ENCODE peak calls at places on chromosomes 3 and 15, in six cellular contexts. S is MM.1S; V is stomach; J is foreskin fibroblast; D is stimulated activated CD8-positive, alpha-beta memory T cell treated with anti-CD3 and anti-CD28 coated beads, Interleukin-2, amount 100 ng/mL, for 1 hour; E is cardiac fibroblast. K is an unnamed sample.

GRCh38 chr3:17973559-17973906 is 231.1 kb upstream of the TBC1D5 start:
- DNase-seq in S (no peak), V (no peak), J (no peak), D (no peak), E (no peak), K (no peak)

GRCh38 chr3:14691239-14691638 is 16.3 kb downstream of the C3orf20 start:
- DNase-seq in S (peak; percentile 66), V (no peak), J (no peak), D (no peak), E (no peak), K (no peak)

GRCh38 chr3:10170915-10171478 is 6.3 kb downstream of the IRAK2 start:
- DNase-seq in S (no peak), V (no peak), J (no peak), D (no peak), E (no peak), K (no peak)

GRCh38 chr15:34470091-34470490 is 32.5 kb upstream of the GOLGA8A start:
- DNase-seq in S (no peak), V (no peak), J (no peak), D (no peak), E (no peak), K (peak; percentile 38)

GRCh38 chr15:79430901-79431635 is 1.1 kb upstream of the MINAR1 start:
- DNase-seq in S (no peak), V (no peak), J (no peak), D (no peak), E (peak; percentile 22), K (peak; percentile 5)

GRCh38 chr3:111112913-111113312 is 41.3 kb downstream of the NECTIN3 start:
- DNase-seq in S (no peak), V (no peak), J (peak; percentile 35), D (no peak), E (peak; percentile 72), K (peak; percentile 86)

GRCh38 chr3:140834266-140835037 is 107.2 kb upstream of the SLC25A36 start:
- DNase-seq in S (no peak), V (no peak), J (peak; percentile 4), D (no peak), E (peak; percentile 22), K (peak; percentile 85)

GRCh38 chr15:31974154-31974794 is 56.0 kb upstream of the CHRNA7 start:
- DNase-seq in S (no peak), V (no peak), J (no peak), D (no peak), E (no peak), K (no peak)

GRCh38 chr3:120450261-120450913 is 405 bp downstream of the FSTL1 start:
- DNase-seq in S (no peak), V (peak; percentile 31), J (peak; percentile 51), D (no peak), E (no peak), K (no peak)

GRCh38 chr3:187212705-187213104 is 15.4 kb downstream of the RTP1 start:
- DNase-seq in S (no peak), V (no peak), J (no peak), D (no peak), E (no peak), K (no peak)

GRCh38 chr15:75107905-75108838 is 84.8 kb downstream of the PPCDC start:
- DNase-seq in S (peak; percentile 69), V (peak; percentile 47), J (peak; percentile 90), D (peak; percentile 38), E (peak; percentile 97), K (peak; percentile 91)

GRCh38 chr3:37458162-37458895 is 283.9 kb upstream of the LRRFIP2 start:
- DNase-seq in S (no peak), V (no peak), J (no peak), D (no peak), E (no peak), K (no peak)

GRCh38 chr3:70832811-70833509 is 520.5 kb upstream of the MDFIC2 start:
- DNase-seq in S (no peak), V (no peak), J (peak; percentile 79), D (no peak), E (peak; percentile 81), K (peak; percentile 93)

GRCh38 chr15:85500729-85501128 is 120.3 kb downstream of the AKAP13 start:
- DNase-seq in S (no peak), V (no peak), J (peak; percentile 14), D (no peak), E (peak; percentile 34), K (peak; percentile 93)

GRCh38 chr3:168266335-168266734 is 170.6 kb upstream of the GOLIM4 start:
- DNase-seq in S (no peak), V (no peak), J (no peak), D (no peak), E (no peak), K (no peak)

GRCh38 chr3:145557405-145557804 is 603.6 kb downstream of the PLOD2 start:
- DNase-seq in S (no peak), V (no peak), J (peak; percentile 22), D (no peak), E (peak; percentile 9), K (peak; percentile 27)

GRCh38 chr15:50543556-50543955 is 2.9 kb downstream of the USP50 start:
- DNase-seq in S (no peak), V (no peak), J (no peak), D (no peak), E (peak; percentile 31), K (no peak)

GRCh38 chr3:468172-468571 is 271.6 kb downstream of the CHL1 start:
- DNase-seq in S (no peak), V (no peak), J (no peak), D (no peak), E (peak; percentile 5), K (no peak)

GRCh38 chr3:70916375-70917055 is 604.1 kb upstream of the MDFIC2 start:
- DNase-seq in S (no peak), V (no peak), J (peak; percentile 6), D (no peak), E (no peak), K (no peak)

GRCh38 chr15:90915808-90916440 is 12.8 kb downstream of the MAN2A2 start:
- DNase-seq in S (no peak), V (peak; percentile 50), J (no peak), D (no peak), E (peak; percentile 6), K (no peak)

GRCh38 chr15:71296032-71296686 is 180.9 kb downstream of the THSD4 start:
- DNase-seq in S (no peak), V (no peak), J (peak; percentile 89), D (no peak), E (peak; percentile 95), K (peak; percentile 87)

GRCh38 chr15:23467110-23467600 is 20.1 kb upstream of the GOLGA6L2 start:
- DNase-seq in S (peak; percentile 81), V (no peak), J (peak; percentile 11), D (no peak), E (peak; percentile 45), K (peak; percentile 21)

GRCh38 chr3:9500108-9501050 is 53.2 kb downstream of the LHFPL4 start:
- DNase-seq in S (peak; percentile 58), V (peak; percentile 60), J (peak; percentile 85), D (peak; percentile 30), E (peak; percentile 67), K (peak; percentile 45)

GRCh38 chr15:93831641-93832040 is 399.7 kb upstream of the MCTP2 start:
- DNase-seq in S (no peak), V (no peak), J (no peak), D (no peak), E (no peak), K (no peak)

GRCh38 chr3:122084795-122085194 is 29.6 kb downstream of the CD86 start:
- DNase-seq in S (no peak), V (no peak), J (no peak), D (no peak), E (no peak), K (no peak)

GRCh38 chr15:66287461-66288055 is 5.8 kb upstream of the DIS3L start:
- DNase-seq in S (peak; percentile 31), V (no peak), J (peak; percentile 29), D (no peak), E (peak; percentile 69), K (peak; percentile 38)

GRCh38 chr3:182342252-182342651 is 451.1 kb upstream of the ATP11B start:
- DNase-seq in S (no peak), V (no peak), J (no peak), D (no peak), E (no peak), K (no peak)

GRCh38 chr15:75178938-75179772 is 22.5 kb upstream of the C15orf39 start:
- DNase-seq in S (no peak), V (no peak), J (no peak), D (no peak), E (no peak), K (no peak)

K was measured in LHCN-M2.